ENCODE peak calls at places on chromosomes 11 and 22, in eight cellular contexts. B is HCT116, N is GM23338, C is HepG2, F is GM12878, Z is SK-N-SH, J is K562, T is HL-60. M is an unnamed sample.

GRCh38 chr22:47102081-47102480 is 339.6 kb downstream of the TBC1D22A start:
- DNase-seq in C (no peak), T (no peak), Z (no peak), B (no peak), N (no peak), J (no peak), F (no peak), M (no peak)

GRCh38 chr22:32389685-32390084 is 22.4 kb downstream of the RTCB start:
- DNase-seq in F (no peak), J (no peak), Z (peak; percentile 24), N (peak; percentile 74), B (no peak), T (no peak), C (no peak), M (no peak)

GRCh38 chr11:134120143-134120850 is 51.4 kb downstream of the JAM3 start:
- DNase-seq in Z (no peak), C (no peak), N (no peak), J (no peak), T (no peak), B (no peak), F (no peak), M (no peak)

GRCh38 chr22:38316340-38317236 is 645 bp downstream of the CSNK1E start:
- DNase-seq in B (no peak), C (no peak), J (peak; percentile 79), Z (peak; percentile 79), F (no peak), N (peak; percentile 60), T (peak; percentile 35), M (no peak)

GRCh38 chr11:355581-356458 is 13.5 kb upstream of the B4GALNT4 start:
- DNase-seq in J (peak; percentile 89), Z (peak; percentile 90), B (peak; percentile 65), N (peak; percentile 95), C (peak; percentile 90), T (peak; percentile 13), F (peak; percentile 49), M (peak; percentile 51)

GRCh38 chr11:75285776-75286360 is 45.3 kb downstream of the TPBGL start:
- DNase-seq in T (no peak), B (no peak), J (no peak), C (no peak), F (no peak), N (no peak), Z (no peak), M (no peak)

GRCh38 chr11:66347425-66348276 is at the start of gene B4GAT1:
- DNase-seq in N (peak; percentile 75), T (peak; percentile 84), C (peak; percentile 68), Z (peak; percentile 93), B (peak; percentile 85), F (peak; percentile 98), J (peak; percentile 89), M (peak; percentile 99)

GRCh38 chr22:38167988-38168407 is 13.6 kb downstream of the PLA2G6 start:
- DNase-seq in Z (no peak), J (no peak), B (no peak), T (no peak), N (no peak), C (no peak), F (no peak), M (no peak)

GRCh38 chr11:41665633-41666032 is 206.2 kb upstream of the LRRC4C start:
- DNase-seq in Z (peak; percentile 21), F (no peak), B (no peak), J (no peak), T (no peak), N (no peak), C (no peak), M (no peak)

DNA sequence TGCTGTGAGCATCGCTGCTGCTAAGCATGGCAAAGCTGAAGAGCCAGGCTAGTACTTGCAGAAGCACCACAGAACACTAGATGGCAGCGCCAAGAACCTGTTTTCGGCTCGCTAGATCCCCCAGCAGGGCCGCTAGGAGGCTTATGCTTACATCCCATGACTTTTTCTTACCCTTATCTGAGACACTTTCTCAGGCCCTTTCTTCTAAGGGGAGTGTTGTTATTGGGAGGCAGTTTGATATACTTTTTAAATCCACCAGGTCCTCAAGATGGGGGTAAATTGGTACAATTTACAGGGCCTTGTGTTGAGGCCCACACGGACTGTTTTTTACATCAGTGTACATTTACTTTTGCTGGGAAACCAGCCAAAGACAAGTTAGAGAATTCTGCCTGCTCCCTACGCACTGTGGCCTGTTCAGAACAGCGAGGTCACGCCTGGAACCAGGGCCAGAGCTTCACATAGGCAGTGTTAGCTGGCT is 4.0 kb downstream of the TRIM6 start:
- DNase-seq in N (peak; percentile 92), F (peak; percentile 23), Z (peak; percentile 53), T (peak; percentile 55), C (peak; percentile 63), B (peak; percentile 81), J (peak; percentile 45), M (peak; percentile 82)
- TF ChIP-seq REST in N (no peak), F (no peak), Z (no peak), T (no peak), C (no peak), B (no peak), J (no peak), M (no peak)

GRCh38 chr11:47577460-47578041 is 1.2 kb downstream of the KBTBD4 start:
- DNase-seq in F (no peak), J (peak; percentile 12), T (no peak), Z (no peak), N (no peak), C (no peak), B (no peak), M (no peak)
- H3K4me3 ChIP-seq in F (peak overlapping the region; percentile 90), J (peak overlapping the region; percentile 97), T (no peak overlapping the region), Z (peak overlapping the region; percentile 90), N (peak overlapping the region; percentile 84), C (peak overlapping the region; percentile 97), B (peak overlapping the region; percentile 90), M (peak overlapping the region; percentile 98)

DNA sequence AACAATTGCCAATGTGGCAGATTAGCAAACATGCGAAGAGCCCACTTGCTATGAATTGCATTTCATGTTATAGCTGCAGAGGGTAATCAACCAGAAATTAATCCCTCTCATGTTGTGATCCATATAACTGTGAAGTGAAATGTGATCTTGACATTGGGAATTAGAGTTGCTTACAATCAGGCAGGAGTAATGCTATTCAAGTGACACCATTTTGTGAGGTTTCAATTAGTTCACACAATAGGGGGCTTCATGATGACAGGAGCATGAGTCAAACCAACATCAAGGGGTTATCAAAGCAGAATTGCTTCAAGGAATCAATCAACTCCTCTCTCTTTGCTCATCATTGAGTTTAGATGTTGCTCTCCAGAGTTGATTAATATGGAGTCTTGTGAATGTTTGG is 1585.2 kb upstream of the TENM4 start:
- DNase-seq in N (no peak), B (no peak), T (no peak), Z (no peak), J (no peak), F (no peak), C (no peak), M (no peak)
- TF ChIP-seq POLR2AphosphoS5 in N (no peak), B (no peak), T (no peak), Z (no peak), J (no peak), F (no peak), C (no peak), M (no peak)

GRCh38 chr11:131841925-131842635 is 471.7 kb downstream of the NTM start:
- DNase-seq in N (no peak), B (no peak), C (no peak), F (no peak), J (no peak), Z (no peak), T (no peak), M (no peak)

GRCh38 chr11:131841028-131841427 is 470.6 kb downstream of the NTM start:
- DNase-seq in J (no peak), F (no peak), C (no peak), T (no peak), N (no peak), Z (no peak), B (no peak), M (no peak)

GRCh38 chr11:131839326-131839725 is 468.9 kb downstream of the NTM start:
- DNase-seq in F (no peak), B (no peak), C (no peak), T (no peak), Z (no peak), J (no peak), N (no peak), M (no peak)

GRCh38 chr11:131838016-131838415 is 467.6 kb downstream of the NTM start:
- DNase-seq in T (no peak), N (no peak), Z (no peak), J (peak; percentile 45), C (no peak), B (no peak), F (no peak), M (no peak)

DNA sequence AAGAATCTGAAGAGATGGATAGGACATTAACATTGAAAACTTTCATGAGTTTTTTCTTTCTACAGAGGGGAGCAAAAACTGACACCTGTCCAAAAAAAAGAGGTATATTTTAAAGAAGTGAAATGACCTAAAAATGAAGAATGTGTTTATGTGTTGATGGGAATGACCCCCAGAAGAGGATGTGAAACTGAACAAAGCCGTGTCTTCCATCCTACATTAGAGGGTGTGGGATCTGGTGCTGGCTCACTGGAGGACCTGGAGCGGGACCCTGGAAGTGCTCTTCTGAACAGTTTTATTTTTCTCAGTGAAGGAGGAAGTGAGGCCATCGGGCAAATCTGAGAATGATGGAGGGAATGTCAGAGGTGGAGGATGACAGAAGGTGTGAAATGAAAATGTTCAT is 470.1 kb downstream of the NTM start:
- DNase-seq in J (no peak), Z (no peak), C (no peak), N (no peak), F (no peak), B (no peak), T (no peak), M (no peak)
- TF ChIP-seq REST in J (no peak), Z (no peak), C (no peak), N (no peak), F (no peak), B (no peak), T (no peak), M (no peak)

M was measured in Panc1.